ENCODE peak calls at places on chromosomes 13 and 19, in eight cellular contexts. One of them, this sample, is unnamed. For H3K4me1, the result is how much of the 10 kb centered on the place peaks cover.

GRCh38 chr13:99978781-99979452 is 2.7 kb upstream of the ZIC2 start:
- DNase-seq in breast epithelium: peak
- DNase-seq in upper lobe of left lung: no peak
- DNase-seq in K562: no peak
- DNase-seq in stomach: no peak
- DNase-seq in HCT116: no peak
- DNase-seq in endothelial cell of umbilical vein: no peak
- DNase-seq in transverse colon: no peak
- DNase-seq in this sample: no peak

GRCh38 chr13:21138561-21138960 is 37.8 kb downstream of the SKA3 start:
- DNase-seq in upper lobe of left lung: no peak
- DNase-seq in stomach: no peak
- DNase-seq in breast epithelium: no peak
- DNase-seq in transverse colon: no peak
- DNase-seq in K562: no peak
- DNase-seq in HCT116: no peak
- DNase-seq in endothelial cell of umbilical vein: peak
- DNase-seq in this sample: no peak

GRCh38 chr13:26867451-26868067 is 107.0 kb upstream of the GPR12 start:
- DNase-seq in transverse colon: no peak
- DNase-seq in K562: peak
- DNase-seq in endothelial cell of umbilical vein: peak
- DNase-seq in breast epithelium: no peak
- DNase-seq in HCT116: no peak
- DNase-seq in stomach: no peak
- DNase-seq in upper lobe of left lung: no peak
- DNase-seq in this sample: no peak

GRCh38 chr13:50275392-50276063 is 260.3 kb downstream of the KCNRG start:
- DNase-seq in breast epithelium: no peak
- DNase-seq in stomach: no peak
- DNase-seq in endothelial cell of umbilical vein: no peak
- DNase-seq in transverse colon: no peak
- DNase-seq in upper lobe of left lung: no peak
- DNase-seq in K562: no peak
- DNase-seq in HCT116: no peak
- DNase-seq in this sample: no peak

GRCh38 chr19:33248553-33248953 is 22.9 kb upstream of the SLC7A10 start:
- DNase-seq in endothelial cell of umbilical vein: no peak
- DNase-seq in K562: no peak
- DNase-seq in stomach: no peak
- DNase-seq in upper lobe of left lung: no peak
- DNase-seq in breast epithelium: no peak
- DNase-seq in HCT116: no peak
- DNase-seq in transverse colon: no peak
- DNase-seq in this sample: peak

GRCh38 chr19:46704379-46705076 is 12.4 kb downstream of the PRKD2 start:
- DNase-seq in breast epithelium: peak
- DNase-seq in transverse colon: peak
- DNase-seq in K562: peak
- DNase-seq in endothelial cell of umbilical vein: peak
- DNase-seq in stomach: peak
- DNase-seq in HCT116: no peak
- DNase-seq in upper lobe of left lung: peak
- DNase-seq in this sample: peak

GRCh38 chr13:91719033-91719432 is 320.6 kb downstream of the GPC5 start:
- DNase-seq in endothelial cell of umbilical vein: peak
- DNase-seq in stomach: no peak
- DNase-seq in breast epithelium: no peak
- DNase-seq in upper lobe of left lung: no peak
- DNase-seq in K562: no peak
- DNase-seq in HCT116: no peak
- DNase-seq in transverse colon: no peak
- DNase-seq in this sample: no peak

GRCh38 chr13:46641274-46642081 is 88.5 kb downstream of the LRCH1 start:
- DNase-seq in HCT116: no peak
- DNase-seq in breast epithelium: no peak
- DNase-seq in stomach: peak
- DNase-seq in upper lobe of left lung: no peak
- DNase-seq in transverse colon: no peak
- DNase-seq in K562: no peak
- DNase-seq in endothelial cell of umbilical vein: peak
- DNase-seq in this sample: no peak

GRCh38 chr13:39249971-39250370 is 211.7 kb downstream of the NHLRC3 start:
- DNase-seq in HCT116: no peak
- DNase-seq in transverse colon: no peak
- DNase-seq in endothelial cell of umbilical vein: no peak
- DNase-seq in upper lobe of left lung: no peak
- DNase-seq in breast epithelium: no peak
- DNase-seq in K562: no peak
- DNase-seq in stomach: no peak
- DNase-seq in this sample: no peak

GRCh38 chr13:73989244-73989843 is 144.9 kb downstream of the KLF12 start:
- DNase-seq in upper lobe of left lung: no peak
- DNase-seq in endothelial cell of umbilical vein: no peak
- DNase-seq in stomach: no peak
- DNase-seq in transverse colon: no peak
- DNase-seq in HCT116: no peak
- DNase-seq in breast epithelium: no peak
- DNase-seq in K562: no peak
- DNase-seq in this sample: no peak

GRCh38 chr19:8512115-8512967 is 1.6 kb downstream of the ZNF414 start:
- DNase-seq in breast epithelium: no peak
- DNase-seq in K562: peak
- DNase-seq in upper lobe of left lung: peak
- DNase-seq in endothelial cell of umbilical vein: no peak
- DNase-seq in stomach: no peak
- DNase-seq in transverse colon: peak
- DNase-seq in HCT116: peak
- DNase-seq in this sample: no peak

GRCh38 chr19:35856001-35856400 is 710 bp upstream of the KIRREL2 start:
- DNase-seq in transverse colon: no peak
- DNase-seq in HCT116: no peak
- DNase-seq in upper lobe of left lung: no peak
- DNase-seq in K562: peak
- DNase-seq in stomach: no peak
- DNase-seq in breast epithelium: no peak
- DNase-seq in endothelial cell of umbilical vein: no peak
- DNase-seq in this sample: no peak

DNA sequence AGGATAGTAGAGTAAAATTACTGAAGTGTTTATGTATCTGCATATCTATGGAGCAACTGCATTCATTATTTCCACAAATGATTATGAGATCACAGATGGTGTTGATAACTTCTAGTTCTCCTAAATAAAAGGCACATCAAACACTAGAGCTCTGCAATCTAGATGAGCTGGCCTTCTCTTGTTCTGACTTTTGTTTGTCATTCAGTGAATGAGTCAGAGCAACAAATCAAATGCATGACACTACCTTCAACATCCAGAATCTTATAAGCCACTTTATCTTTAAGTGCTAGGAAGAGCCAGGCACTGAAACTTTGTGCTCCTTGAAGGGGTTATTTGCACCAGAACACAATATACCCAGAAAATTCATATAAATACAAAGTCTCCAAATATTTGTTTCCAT is 456.0 kb downstream of the PCDH17 start:
- DNase-seq in stomach: no peak
- DNase-seq in transverse colon: no peak
- DNase-seq in endothelial cell of umbilical vein: no peak
- DNase-seq in HCT116: no peak
- DNase-seq in upper lobe of left lung: no peak
- DNase-seq in breast epithelium: no peak
- DNase-seq in K562: no peak
- DNase-seq in this sample: no peak
- TF ChIP-seq POLR2AphosphoS5 in stomach: no peak
- TF ChIP-seq POLR2AphosphoS5 in transverse colon: no peak
- TF ChIP-seq POLR2AphosphoS5 in endothelial cell of umbilical vein: no peak
- TF ChIP-seq POLR2AphosphoS5 in HCT116: no peak
- TF ChIP-seq POLR2AphosphoS5 in upper lobe of left lung: no peak
- TF ChIP-seq POLR2AphosphoS5 in breast epithelium: no peak
- TF ChIP-seq POLR2AphosphoS5 in K562: no peak
- TF ChIP-seq POLR2AphosphoS5 in this sample: no peak

GRCh38 chr13:71677114-71677513 is 189.9 kb downstream of the DACH1 start:
- DNase-seq in stomach: no peak
- DNase-seq in endothelial cell of umbilical vein: no peak
- DNase-seq in upper lobe of left lung: no peak
- DNase-seq in transverse colon: no peak
- DNase-seq in breast epithelium: no peak
- DNase-seq in HCT116: no peak
- DNase-seq in K562: no peak
- DNase-seq in this sample: no peak

GRCh38 chr13:71672527-71672926 is 194.5 kb downstream of the DACH1 start:
- DNase-seq in K562: no peak
- DNase-seq in upper lobe of left lung: no peak
- DNase-seq in HCT116: no peak
- DNase-seq in breast epithelium: no peak
- DNase-seq in stomach: no peak
- DNase-seq in endothelial cell of umbilical vein: no peak
- DNase-seq in transverse colon: no peak
- DNase-seq in this sample: no peak

DNA sequence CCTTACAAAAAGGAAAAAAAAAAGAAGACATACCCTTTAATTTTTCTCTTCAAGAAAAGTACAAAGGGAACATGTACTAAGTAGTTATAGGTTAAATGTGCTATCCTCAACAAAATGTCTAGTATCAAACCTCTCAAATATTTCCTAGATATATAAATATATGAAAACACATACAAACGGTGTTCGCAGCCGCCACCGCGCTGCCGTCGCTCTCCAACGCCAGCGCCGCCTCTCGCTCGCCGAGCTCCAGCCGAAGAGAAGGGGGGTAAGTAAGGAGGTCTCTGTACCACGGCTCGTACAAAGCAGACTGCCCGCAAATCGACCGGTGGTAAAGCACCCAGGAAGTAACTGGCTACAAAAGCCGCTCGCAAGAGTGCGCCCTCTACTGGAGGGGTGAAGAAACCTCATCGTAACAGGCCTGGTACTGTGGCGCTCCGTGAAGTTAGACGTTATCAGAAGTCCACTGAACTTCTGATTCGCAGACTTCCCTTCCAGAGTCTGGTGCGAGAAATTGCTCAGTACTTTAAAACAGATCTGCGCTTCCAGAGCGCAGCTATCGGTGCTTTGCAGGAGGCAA is 192.1 kb downstream of the DACH1 start:
- DNase-seq in breast epithelium: no peak
- DNase-seq in stomach: no peak
- DNase-seq in K562: peak
- DNase-seq in transverse colon: no peak
- DNase-seq in HCT116: no peak
- DNase-seq in upper lobe of left lung: peak
- DNase-seq in endothelial cell of umbilical vein: no peak
- DNase-seq in this sample: no peak
- H3K4me1 ChIP-seq in breast epithelium: under half
- H3K4me1 ChIP-seq in stomach: under half
- H3K4me1 ChIP-seq in K562: under half
- H3K4me1 ChIP-seq in transverse colon: under half
- H3K4me1 ChIP-seq in HCT116: under half
- H3K4me1 ChIP-seq in upper lobe of left lung: under half
- H3K4me1 ChIP-seq in endothelial cell of umbilical vein: under half
- H3K4me1 ChIP-seq in this sample: under half

DNA sequence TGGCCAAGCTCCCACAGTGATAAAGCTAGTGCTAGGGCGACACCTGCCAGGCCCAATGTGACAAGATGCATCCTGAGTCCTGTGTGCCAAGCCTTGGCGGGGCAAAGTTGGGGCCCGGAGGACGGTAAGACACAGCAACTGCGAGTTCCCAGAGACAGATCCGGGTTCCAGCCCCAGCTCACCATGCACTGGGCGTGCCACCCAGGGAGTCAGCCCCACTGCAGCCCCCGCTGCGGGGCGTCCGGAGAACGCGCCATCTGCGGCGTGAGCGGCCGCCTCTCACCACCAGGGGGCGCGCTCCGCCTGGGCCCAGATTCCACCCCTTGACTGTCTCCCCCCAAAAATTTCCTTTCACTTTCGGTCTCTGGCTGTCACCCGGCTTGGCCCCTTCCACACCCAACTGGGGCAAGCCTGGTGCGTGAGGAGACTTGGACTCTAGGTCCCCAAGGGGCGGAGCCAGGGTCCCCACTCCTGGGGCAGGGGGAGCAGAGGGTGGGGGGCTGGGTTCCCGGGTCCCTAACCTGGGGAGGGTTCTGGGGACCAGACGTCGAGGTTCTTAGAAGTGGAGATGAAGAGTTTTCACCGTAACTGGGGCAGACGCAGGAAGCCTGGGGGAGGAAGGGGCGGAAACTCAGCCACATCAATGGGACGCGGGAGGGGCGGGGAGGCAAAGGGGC is at the start of gene FLT3LG:
- DNase-seq in endothelial cell of umbilical vein: peak
- DNase-seq in K562: peak
- DNase-seq in transverse colon: peak
- DNase-seq in HCT116: no peak
- DNase-seq in upper lobe of left lung: peak
- DNase-seq in stomach: peak
- DNase-seq in breast epithelium: peak
- DNase-seq in this sample: peak
- TF ChIP-seq POLR2AphosphoS5 in endothelial cell of umbilical vein: no peak
- TF ChIP-seq POLR2AphosphoS5 in K562: no peak
- TF ChIP-seq POLR2AphosphoS5 in transverse colon: peak
- TF ChIP-seq POLR2AphosphoS5 in HCT116: peak
- TF ChIP-seq POLR2AphosphoS5 in upper lobe of left lung: peak
- TF ChIP-seq POLR2AphosphoS5 in stomach: no peak
- TF ChIP-seq POLR2AphosphoS5 in breast epithelium: peak
- TF ChIP-seq POLR2AphosphoS5 in this sample: peak

GRCh38 chr13:98510156-98510509 is 66.8 kb downstream of the STK24 start:
- DNase-seq in upper lobe of left lung: no peak
- DNase-seq in K562: no peak
- DNase-seq in stomach: no peak
- DNase-seq in breast epithelium: no peak
- DNase-seq in endothelial cell of umbilical vein: no peak
- DNase-seq in HCT116: no peak
- DNase-seq in transverse colon: no peak
- DNase-seq in this sample: no peak
- H3K4me1 ChIP-seq in upper lobe of left lung: under half
- H3K4me1 ChIP-seq in K562: under half
- H3K4me1 ChIP-seq in stomach: half or more
- H3K4me1 ChIP-seq in breast epithelium: under half
- H3K4me1 ChIP-seq in endothelial cell of umbilical vein: half or more
- H3K4me1 ChIP-seq in HCT116: under half
- H3K4me1 ChIP-seq in transverse colon: under half
- H3K4me1 ChIP-seq in this sample: half or more

GRCh38 chr19:2231621-2232221 is 4.4 kb downstream of the PLEKHJ1 start:
- DNase-seq in breast epithelium: no peak
- DNase-seq in transverse colon: no peak
- DNase-seq in upper lobe of left lung: peak
- DNase-seq in stomach: no peak
- DNase-seq in K562: no peak
- DNase-seq in HCT116: no peak
- DNase-seq in endothelial cell of umbilical vein: no peak
- DNase-seq in this sample: no peak

GRCh38 chr19:2229103-2230028 is 6.8 kb downstream of the PLEKHJ1 start:
- DNase-seq in HCT116: no peak
- DNase-seq in breast epithelium: no peak
- DNase-seq in upper lobe of left lung: peak
- DNase-seq in endothelial cell of umbilical vein: no peak
- DNase-seq in transverse colon: no peak
- DNase-seq in K562: no peak
- DNase-seq in stomach: peak
- DNase-seq in this sample: no peak

GRCh38 chr19:2232286-2233151 is 3.6 kb downstream of the PLEKHJ1 start:
- DNase-seq in HCT116: no peak
- DNase-seq in K562: no peak
- DNase-seq in stomach: no peak
- DNase-seq in endothelial cell of umbilical vein: no peak
- DNase-seq in transverse colon: no peak
- DNase-seq in breast epithelium: no peak
- DNase-seq in upper lobe of left lung: peak
- DNase-seq in this sample: no peak

GRCh38 chr19:2230029-2230531 is 6.0 kb downstream of the PLEKHJ1 start:
- DNase-seq in K562: no peak
- DNase-seq in HCT116: no peak
- DNase-seq in upper lobe of left lung: peak
- DNase-seq in endothelial cell of umbilical vein: no peak
- DNase-seq in stomach: no peak
- DNase-seq in transverse colon: no peak
- DNase-seq in breast epithelium: no peak
- DNase-seq in this sample: no peak

GRCh38 chr19:2230807-2231533 is 5.2 kb downstream of the PLEKHJ1 start:
- DNase-seq in transverse colon: no peak
- DNase-seq in stomach: no peak
- DNase-seq in HCT116: no peak
- DNase-seq in K562: no peak
- DNase-seq in upper lobe of left lung: peak
- DNase-seq in breast epithelium: no peak
- DNase-seq in endothelial cell of umbilical vein: no peak
- DNase-seq in this sample: no peak
- TF ChIP-seq POLR2AphosphoS5 in transverse colon: no peak
- TF ChIP-seq POLR2AphosphoS5 in stomach: no peak
- TF ChIP-seq POLR2AphosphoS5 in HCT116: no peak
- TF ChIP-seq POLR2AphosphoS5 in K562: peak
- TF ChIP-seq POLR2AphosphoS5 in upper lobe of left lung: no peak
- TF ChIP-seq POLR2AphosphoS5 in breast epithelium: no peak
- TF ChIP-seq POLR2AphosphoS5 in endothelial cell of umbilical vein: no peak
- TF ChIP-seq POLR2AphosphoS5 in this sample: peak

This sample was measured in spleen.